ENCODE peak calls at places on chromosome 4, in six cellular contexts. One of them, this sample, is unnamed.

GRCh38 chr4:124060261-124060918 is 652.1 kb downstream of the ANKRD50 start:
- DNase-seq in HepG2: no peak
- DNase-seq in GM12891: no peak
- DNase-seq in K562: no peak
- DNase-seq in GM12878: peak; percentile 1
- DNase-seq in H1: no peak
- DNase-seq in this sample: no peak

GRCh38 chr4:61408163-61408562 is 208.0 kb downstream of the ADGRL3 start:
- DNase-seq in GM12878: no peak
- DNase-seq in GM12891: no peak
- DNase-seq in H1: no peak
- DNase-seq in HepG2: no peak
- DNase-seq in K562: no peak
- DNase-seq in this sample: no peak

GRCh38 chr4:168384437-168385141 is 66.0 kb upstream of the DDX60 start:
- DNase-seq in GM12878: no peak
- DNase-seq in H1: no peak
- DNase-seq in K562: no peak
- DNase-seq in GM12891: no peak
- DNase-seq in HepG2: no peak
- DNase-seq in this sample: no peak

GRCh38 chr4:23888421-23889319 is 1.2 kb downstream of the PPARGC1A start:
- DNase-seq in H1: no peak
- DNase-seq in HepG2: peak; percentile 18
- DNase-seq in GM12878: no peak
- DNase-seq in GM12891: no peak
- DNase-seq in K562: no peak
- DNase-seq in this sample: no peak

GRCh38 chr4:84691800-84692199 is 108.9 kb downstream of the CDS1 start:
- DNase-seq in GM12891: no peak
- DNase-seq in HepG2: no peak
- DNase-seq in GM12878: no peak
- DNase-seq in K562: no peak
- DNase-seq in H1: no peak
- DNase-seq in this sample: no peak

GRCh38 chr4:71941001-71941400 is 90.8 kb upstream of the NPFFR2 start:
- DNase-seq in H1: no peak
- DNase-seq in HepG2: peak; percentile 1
- DNase-seq in GM12891: no peak
- DNase-seq in K562: peak; percentile 12
- DNase-seq in GM12878: no peak
- DNase-seq in this sample: no peak

GRCh38 chr4:156779774-156780173 is 191.8 kb downstream of the PDGFC start:
- DNase-seq in K562: no peak
- DNase-seq in GM12878: no peak
- DNase-seq in HepG2: peak; percentile 86
- DNase-seq in GM12891: no peak
- DNase-seq in H1: no peak
- DNase-seq in this sample: no peak

GRCh38 chr4:73728091-73728741 is 12.2 kb upstream of the CXCL8 start:
- DNase-seq in H1: no peak
- DNase-seq in GM12878: no peak
- DNase-seq in HepG2: no peak
- DNase-seq in K562: no peak
- DNase-seq in GM12891: no peak
- DNase-seq in this sample: no peak

GRCh38 chr4:182745268-182745667 is 171.9 kb downstream of the DCTD start:
- DNase-seq in GM12878: no peak
- DNase-seq in HepG2: no peak
- DNase-seq in K562: no peak
- DNase-seq in GM12891: no peak
- DNase-seq in H1: no peak
- DNase-seq in this sample: no peak

GRCh38 chr4:140857111-140857510 is 100.9 kb upstream of the TBC1D9 start:
- DNase-seq in HepG2: no peak
- DNase-seq in H1: no peak
- DNase-seq in GM12891: no peak
- DNase-seq in GM12878: no peak
- DNase-seq in K562: no peak
- DNase-seq in this sample: no peak

GRCh38 chr4:150297861-150298474 is 219.7 kb downstream of the DCLK2 start:
- DNase-seq in H1: no peak
- DNase-seq in K562: peak; percentile 14
- DNase-seq in HepG2: peak; percentile 41
- DNase-seq in GM12891: no peak
- DNase-seq in GM12878: peak; percentile 8
- DNase-seq in this sample: no peak

GRCh38 chr4:153570228-153570973 is 104.2 kb downstream of the TMEM131L start:
- DNase-seq in HepG2: no peak
- DNase-seq in GM12878: no peak
- DNase-seq in H1: no peak
- DNase-seq in K562: no peak
- DNase-seq in GM12891: no peak
- DNase-seq in this sample: no peak

GRCh38 chr4:76011700-76012387 is 4.5 kb upstream of the CXCL9 start:
- DNase-seq in GM12878: peak; percentile 60
- DNase-seq in H1: peak; percentile 49
- DNase-seq in K562: no peak
- DNase-seq in HepG2: no peak
- DNase-seq in GM12891: no peak
- DNase-seq in this sample: peak; percentile 41

GRCh38 chr4:88138561-88138960 is 19.9 kb downstream of the ABCG2 start:
- DNase-seq in GM12891: no peak
- DNase-seq in GM12878: no peak
- DNase-seq in HepG2: no peak
- DNase-seq in K562: no peak
- DNase-seq in H1: no peak
- DNase-seq in this sample: no peak

GRCh38 chr4:30258949-30259348 is 461.2 kb upstream of the PCDH7 start:
- DNase-seq in H1: no peak
- DNase-seq in K562: no peak
- DNase-seq in GM12878: no peak
- DNase-seq in GM12891: no peak
- DNase-seq in HepG2: no peak
- DNase-seq in this sample: no peak

GRCh38 chr4:6122496-6122895 is 77.9 kb downstream of the JAKMIP1 start:
- DNase-seq in K562: no peak
- DNase-seq in H1: no peak
- DNase-seq in GM12891: no peak
- DNase-seq in HepG2: no peak
- DNase-seq in GM12878: no peak
- DNase-seq in this sample: no peak

GRCh38 chr4:78645853-78646757 is 94.5 kb downstream of the ANXA3 start:
- DNase-seq in K562: no peak
- DNase-seq in HepG2: peak; percentile 36
- DNase-seq in GM12878: no peak
- DNase-seq in GM12891: no peak
- DNase-seq in H1: no peak
- DNase-seq in this sample: no peak

GRCh38 chr4:13543648-13544555 is at the start of gene NKX3-2:
- DNase-seq in H1: peak; percentile 78
- DNase-seq in GM12878: no peak
- DNase-seq in HepG2: no peak
- DNase-seq in K562: no peak
- DNase-seq in GM12891: no peak
- DNase-seq in this sample: peak; percentile 19

GRCh38 chr4:73703320-73703719 is 37.0 kb upstream of the CXCL8 start:
- DNase-seq in GM12878: no peak
- DNase-seq in GM12891: no peak
- DNase-seq in HepG2: no peak
- DNase-seq in K562: peak; percentile 20
- DNase-seq in H1: no peak
- DNase-seq in this sample: no peak

GRCh38 chr4:108744307-108744706 is 18.5 kb downstream of the ETNPPL start:
- DNase-seq in H1: no peak
- DNase-seq in K562: no peak
- DNase-seq in HepG2: peak; percentile 41
- DNase-seq in GM12891: no peak
- DNase-seq in GM12878: no peak
- DNase-seq in this sample: no peak

GRCh38 chr4:165383757-165384156 is 4.9 kb downstream of the CPE start:
- DNase-seq in GM12891: no peak
- DNase-seq in HepG2: no peak
- DNase-seq in GM12878: no peak
- DNase-seq in K562: no peak
- DNase-seq in H1: no peak
- DNase-seq in this sample: no peak

GRCh38 chr4:40731792-40732245 is 17.9 kb upstream of the NSUN7 start:
- DNase-seq in K562: no peak
- DNase-seq in HepG2: peak; percentile 28
- DNase-seq in H1: no peak
- DNase-seq in GM12878: no peak
- DNase-seq in GM12891: no peak
- DNase-seq in this sample: no peak

GRCh38 chr4:94216394-94216793 is 8.7 kb downstream of the SMARCAD1 start:
- DNase-seq in K562: no peak
- DNase-seq in H1: no peak
- DNase-seq in GM12878: no peak
- DNase-seq in HepG2: no peak
- DNase-seq in GM12891: no peak
- DNase-seq in this sample: no peak

GRCh38 chr4:96983830-96984229 is 1143.9 kb downstream of the PDHA2 start:
- DNase-seq in K562: no peak
- DNase-seq in HepG2: no peak
- DNase-seq in H1: no peak
- DNase-seq in GM12878: no peak
- DNase-seq in GM12891: no peak
- DNase-seq in this sample: no peak

DNA sequence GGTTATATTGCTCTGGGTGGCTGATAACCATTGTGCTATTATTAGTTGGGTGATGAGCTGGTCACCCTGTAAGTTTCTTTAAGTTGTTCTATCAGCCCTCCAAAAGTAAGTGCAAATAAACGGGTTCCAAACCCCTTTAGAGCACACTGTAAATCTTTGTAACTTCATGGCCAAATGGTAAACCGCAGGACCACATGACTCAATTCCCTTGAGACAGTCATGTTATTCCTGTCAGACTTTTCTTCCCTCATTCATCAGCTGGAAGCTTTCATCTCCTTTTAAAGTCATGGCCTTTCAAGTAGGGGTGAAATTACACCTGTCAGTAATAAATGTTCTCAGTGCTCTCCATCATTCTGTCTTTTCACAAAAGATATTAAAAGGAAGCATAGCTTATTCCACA is 275.3 kb downstream of the CFAP299 start:
- DNase-seq in H1: no peak
- DNase-seq in HepG2: no peak
- DNase-seq in K562: no peak
- DNase-seq in GM12891: no peak
- DNase-seq in GM12878: peak; percentile 63
- DNase-seq in this sample: no peak
- TF ChIP-seq POLR2AphosphoS5 in H1: no peak
- TF ChIP-seq POLR2AphosphoS5 in HepG2: no peak
- TF ChIP-seq POLR2AphosphoS5 in K562: no peak
- TF ChIP-seq POLR2AphosphoS5 in GM12891: no peak
- TF ChIP-seq POLR2AphosphoS5 in GM12878: no peak
- TF ChIP-seq POLR2AphosphoS5 in this sample: no peak

GRCh38 chr4:143597271-143597670 is 83.8 kb downstream of the SMARCA5 start:
- DNase-seq in HepG2: no peak
- DNase-seq in GM12878: no peak
- DNase-seq in K562: no peak
- DNase-seq in H1: no peak
- DNase-seq in GM12891: no peak
- DNase-seq in this sample: no peak

DNA sequence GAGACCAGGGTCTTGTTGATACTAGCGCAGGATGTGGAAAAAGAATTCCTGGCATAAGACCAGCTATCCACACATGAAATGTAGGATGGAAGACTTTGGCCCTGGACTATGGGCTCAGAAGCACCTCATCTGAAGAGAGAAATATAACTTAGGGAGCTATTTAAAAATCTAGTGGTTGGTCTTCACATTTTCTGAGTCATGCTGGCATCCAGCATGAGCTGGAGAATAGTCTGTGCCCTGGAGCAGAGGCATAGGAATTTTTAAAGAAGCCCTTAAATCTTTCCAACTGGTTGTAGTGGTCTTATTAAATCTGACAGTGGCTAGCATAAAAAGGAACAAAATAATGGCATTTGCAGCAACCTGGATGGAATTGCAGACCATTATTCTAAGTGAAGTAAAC is 86.3 kb downstream of the SMARCA5 start:
- DNase-seq in GM12891: no peak
- DNase-seq in HepG2: no peak
- DNase-seq in H1: no peak
- DNase-seq in K562: no peak
- DNase-seq in GM12878: no peak
- DNase-seq in this sample: no peak
- TF ChIP-seq POLR2A in GM12891: no peak
- TF ChIP-seq POLR2A in HepG2: no peak
- TF ChIP-seq POLR2A in H1: no peak
- TF ChIP-seq POLR2A in K562: no peak
- TF ChIP-seq POLR2A in GM12878: no peak
- TF ChIP-seq POLR2A in this sample: no peak

GRCh38 chr4:4803216-4803903 is 56.1 kb upstream of the MSX1 start:
- DNase-seq in H1: no peak
- DNase-seq in HepG2: no peak
- DNase-seq in GM12878: no peak
- DNase-seq in K562: no peak
- DNase-seq in GM12891: no peak
- DNase-seq in this sample: no peak
- TF ChIP-seq TAF1 in H1: no peak
- TF ChIP-seq TAF1 in HepG2: no peak
- TF ChIP-seq TAF1 in GM12878: no peak
- TF ChIP-seq TAF1 in K562: no peak
- TF ChIP-seq TAF1 in GM12891: no peak
- TF ChIP-seq TAF1 in this sample: no peak

GRCh38 chr4:85774489-85774888 is 299.5 kb downstream of the ARHGAP24 start:
- DNase-seq in K562: no peak
- DNase-seq in GM12878: no peak
- DNase-seq in H1: no peak
- DNase-seq in HepG2: no peak
- DNase-seq in GM12891: no peak
- DNase-seq in this sample: no peak

GRCh38 chr4:85772470-85772869 is 297.5 kb downstream of the ARHGAP24 start:
- DNase-seq in HepG2: no peak
- DNase-seq in H1: no peak
- DNase-seq in K562: no peak
- DNase-seq in GM12891: no peak
- DNase-seq in GM12878: no peak
- DNase-seq in this sample: no peak

GRCh38 chr4:85774000-85774399 is 299.1 kb downstream of the ARHGAP24 start:
- DNase-seq in H1: no peak
- DNase-seq in GM12878: no peak
- DNase-seq in HepG2: no peak
- DNase-seq in K562: no peak
- DNase-seq in GM12891: no peak
- DNase-seq in this sample: no peak

GRCh38 chr4:85776091-85776490 is 301.1 kb downstream of the ARHGAP24 start:
- DNase-seq in GM12891: no peak
- DNase-seq in GM12878: no peak
- DNase-seq in H1: no peak
- DNase-seq in HepG2: no peak
- DNase-seq in K562: no peak
- DNase-seq in this sample: no peak

DNA sequence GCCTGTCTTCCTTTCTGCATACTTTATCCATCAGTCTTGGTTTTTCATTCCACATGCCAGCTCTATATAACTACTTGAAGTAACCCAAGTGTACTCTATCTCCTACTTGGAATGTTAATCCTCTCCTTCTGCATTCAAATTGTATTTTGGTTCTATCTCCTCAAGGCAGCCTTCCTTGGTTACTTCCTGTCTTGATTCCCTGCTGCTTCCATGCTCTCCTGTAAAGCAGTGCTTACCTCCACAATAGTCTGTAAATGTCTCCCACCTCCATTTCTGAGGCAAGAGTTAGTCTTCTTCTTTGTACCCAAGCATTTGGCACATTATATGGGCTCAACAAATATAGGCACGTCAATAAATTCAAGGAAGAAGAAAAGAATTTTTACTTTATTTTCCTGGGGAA is 298.4 kb downstream of the ARHGAP24 start:
- DNase-seq in HepG2: no peak
- DNase-seq in GM12891: no peak
- DNase-seq in K562: no peak
- DNase-seq in H1: no peak
- DNase-seq in GM12878: no peak
- DNase-seq in this sample: no peak
- TF ChIP-seq POLR2AphosphoS5 in HepG2: no peak
- TF ChIP-seq POLR2AphosphoS5 in GM12891: no peak
- TF ChIP-seq POLR2AphosphoS5 in K562: no peak
- TF ChIP-seq POLR2AphosphoS5 in H1: no peak
- TF ChIP-seq POLR2AphosphoS5 in GM12878: no peak
- TF ChIP-seq POLR2AphosphoS5 in this sample: no peak